ENCODE peak calls at places on chromosome 6, in eight cellular contexts. V is effector memory CD4-positive, alpha-beta T cell; Q is coronary artery; O is thoracic aorta; F is ovary; B is endodermal cell; D is adrenal gland; H is uterus. R is an unnamed sample.

GRCh38 chr6:168150551-168151444 is 71.8 kb upstream of the FRMD1 start:
- DNase-seq in F (no peak), B (peak), Q (no peak), H (peak), D (no peak), V (no peak), O (no peak), R (no peak)

GRCh38 chr6:6785163-6785521 is 196.6 kb downstream of the LY86 start:
- DNase-seq in O (no peak), B (no peak), D (peak), V (no peak), Q (no peak), F (no peak), H (no peak), R (no peak)

GRCh38 chr6:93964296-93964695 is 544.9 kb upstream of the EPHA7 start:
- DNase-seq in F (no peak), D (no peak), V (no peak), Q (no peak), H (no peak), B (no peak), O (no peak), R (no peak)

GRCh38 chr6:759729-760128 is 66.8 kb upstream of the EXOC2 start:
- DNase-seq in D (no peak), B (no peak), V (no peak), O (no peak), Q (no peak), H (no peak), F (no peak), R (no peak)

GRCh38 chr6:29483735-29484134 is 4.0 kb downstream of the MAS1L start:
- DNase-seq in B (no peak), F (no peak), H (no peak), Q (no peak), D (no peak), O (no peak), V (no peak), R (no peak)

GRCh38 chr6:5379647-5380242 is 118.4 kb downstream of the FARS2 start:
- DNase-seq in F (no peak), H (no peak), Q (no peak), V (no peak), O (no peak), D (peak), B (peak), R (peak)

GRCh38 chr6:88919032-88919431 is 44.4 kb downstream of the RNGTT start:
- DNase-seq in V (no peak), Q (no peak), D (no peak), F (no peak), H (no peak), B (no peak), O (no peak), R (no peak)

GRCh38 chr6:44431118-44431725 is 43.7 kb downstream of the CDC5L start:
- DNase-seq in B (peak), V (peak), O (no peak), D (peak), F (peak), Q (no peak), H (peak), R (peak)

GRCh38 chr6:158772851-158773371 is 46.3 kb downstream of the EZR start:
- DNase-seq in F (no peak), Q (peak), H (no peak), D (no peak), V (no peak), B (no peak), O (no peak), R (no peak)

GRCh38 chr6:39377530-39377929 is 55.0 kb upstream of the KCNK16 start:
- DNase-seq in Q (no peak), D (peak), F (peak), V (no peak), B (peak), H (peak), O (no peak), R (peak)

GRCh38 chr6:436308-437041 is 44.9 kb downstream of the IRF4 start:
- DNase-seq in Q (no peak), H (no peak), F (no peak), V (no peak), D (no peak), O (no peak), B (no peak), R (no peak)

GRCh38 chr6:14876778-14877613 is 368.9 kb upstream of the JARID2 start:
- DNase-seq in Q (no peak), D (peak), V (no peak), O (no peak), F (no peak), B (no peak), H (no peak), R (peak)

GRCh38 chr6:20916081-20916480 is 381.8 kb downstream of the CDKAL1 start:
- DNase-seq in B (no peak), H (no peak), V (no peak), O (no peak), F (no peak), D (no peak), Q (no peak), R (no peak)

GRCh38 chr6:128305228-128305627 is 215.2 kb downstream of the PTPRK start:
- DNase-seq in H (no peak), V (no peak), Q (no peak), D (no peak), F (no peak), O (no peak), B (no peak), R (no peak)

GRCh38 chr6:11315743-11316437 is 83.4 kb upstream of the NEDD9 start:
- DNase-seq in D (no peak), F (no peak), B (no peak), Q (no peak), V (no peak), H (no peak), O (no peak), R (no peak)

GRCh38 chr6:55882731-55883595 is 7.6 kb upstream of the BMP5 start:
- DNase-seq in D (peak), B (no peak), H (no peak), O (no peak), Q (no peak), F (no peak), V (no peak), R (no peak)

GRCh38 chr6:31525932-31526591 is 2.7 kb upstream of the MCCD1 start:
- DNase-seq in F (no peak), D (no peak), H (no peak), V (no peak), O (no peak), B (no peak), Q (no peak), R (no peak)

DNA sequence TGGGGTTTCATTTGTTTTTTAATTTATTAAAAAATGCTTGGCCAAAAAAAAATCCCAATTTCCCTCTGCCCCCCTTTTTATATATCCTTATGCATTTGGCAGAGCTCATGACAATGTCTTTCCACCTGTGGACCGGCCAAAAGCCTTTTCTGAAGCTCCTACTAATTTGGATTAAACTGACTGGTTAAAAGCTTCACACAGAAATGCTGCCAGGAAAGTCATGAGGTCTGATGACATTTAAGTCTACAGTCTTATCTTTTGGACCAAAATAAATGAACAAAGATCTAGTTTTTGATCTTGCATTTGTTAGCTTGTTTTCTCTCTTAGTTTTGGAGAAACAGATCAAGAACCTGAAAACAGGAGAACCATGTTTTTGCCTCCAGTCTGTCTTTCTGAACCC is 66.1 kb downstream of the TRMT11 start:
- DNase-seq in F (no peak), V (no peak), D (peak), B (no peak), Q (no peak), O (no peak), H (no peak), R (no peak)
- H3K27ac ChIP-seq in F (no peak), V (no peak), D (no peak), B (no peak), Q (no peak), O (no peak), H (peak), R (no peak)

GRCh38 chr6:36547646-36548400 is 544 bp upstream of the STK38 start:
- DNase-seq in F (no peak), Q (no peak), B (peak), D (no peak), V (no peak), O (no peak), H (peak), R (no peak)
- H3K27ac ChIP-seq in F (peak), Q (peak), B (no peak), D (peak), V (peak), O (peak), H (peak), R (no peak)

GRCh38 chr6:137847748-137848147 is 19.3 kb upstream of the TNFAIP3 start:
- DNase-seq in H (no peak), D (no peak), Q (no peak), B (no peak), F (no peak), O (no peak), V (no peak), R (no peak)

GRCh38 chr6:137845460-137845859 is 21.6 kb upstream of the TNFAIP3 start:
- DNase-seq in O (no peak), Q (no peak), D (no peak), H (no peak), V (no peak), F (no peak), B (no peak), R (no peak)

GRCh38 chr6:137846772-137847313 is 20.2 kb upstream of the TNFAIP3 start:
- DNase-seq in Q (no peak), F (no peak), D (peak), O (no peak), V (no peak), H (no peak), B (no peak), R (no peak)

GRCh38 chr6:137848672-137849071 is 18.4 kb upstream of the TNFAIP3 start:
- DNase-seq in V (no peak), B (no peak), F (no peak), O (no peak), Q (no peak), D (no peak), H (no peak), R (no peak)

GRCh38 chr6:137846274-137846673 is 20.8 kb upstream of the TNFAIP3 start:
- DNase-seq in V (no peak), Q (no peak), O (no peak), D (no peak), B (no peak), H (no peak), F (no peak), R (no peak)
- H3K27ac ChIP-seq in V (no peak), Q (no peak), O (no peak), D (no peak), B (no peak), H (no peak), F (no peak), R (no peak)

GRCh38 chr6:33822575-33823395 is 19.0 kb upstream of the MLN start:
- DNase-seq in B (peak), D (peak), V (no peak), Q (no peak), H (no peak), F (no peak), O (no peak), R (no peak)
- H3K27ac ChIP-seq in B (no peak), D (no peak), V (no peak), Q (no peak), H (no peak), F (no peak), O (no peak), R (no peak)

DNA sequence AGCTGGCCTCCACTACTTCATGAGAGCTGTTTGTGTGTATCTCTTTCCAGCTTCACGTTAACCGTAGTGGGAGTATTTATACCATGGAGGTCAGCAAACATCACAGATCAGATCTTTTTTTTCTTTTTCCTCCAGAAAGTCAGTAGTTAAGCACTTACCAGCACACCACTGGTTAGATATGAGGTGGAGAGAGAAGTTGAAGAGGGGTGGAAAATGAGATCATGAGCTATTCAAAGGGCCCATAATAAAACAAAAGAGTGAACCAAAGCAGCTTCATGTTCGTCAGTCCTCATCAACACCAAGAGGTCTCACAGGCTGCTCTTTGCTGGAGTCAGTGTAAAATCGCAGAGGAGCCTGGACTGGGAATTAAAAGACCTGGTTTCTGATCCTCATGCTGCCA is 125.1 kb upstream of the SGK1 start:
- DNase-seq in Q (no peak), D (no peak), O (no peak), B (no peak), F (no peak), V (no peak), H (no peak), R (no peak)
- H3K27ac ChIP-seq in Q (no peak), D (no peak), O (no peak), B (no peak), F (no peak), V (no peak), H (no peak), R (no peak)

DNA sequence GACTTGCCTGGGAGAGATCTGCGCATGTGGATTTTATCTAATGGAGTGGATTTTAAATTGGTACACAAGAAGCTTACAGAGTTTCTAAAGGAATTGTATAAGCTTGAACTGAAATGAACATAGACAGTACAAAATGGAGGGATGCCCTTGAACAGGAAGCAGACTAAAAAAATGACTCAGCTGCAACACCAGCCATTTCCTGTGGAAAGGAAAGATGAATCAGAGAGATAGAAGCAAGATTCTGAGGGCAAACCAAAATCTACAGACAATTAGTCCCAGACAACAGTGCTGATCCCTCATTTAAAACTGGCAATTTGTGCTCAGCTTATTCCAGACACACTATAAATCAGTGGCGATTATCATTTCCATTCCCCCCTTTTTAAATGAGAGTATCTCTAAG is 114.6 kb upstream of the TCF21 start:
- DNase-seq in V (no peak), F (no peak), O (no peak), D (no peak), Q (no peak), H (no peak), B (no peak), R (no peak)
- H3K27ac ChIP-seq in V (no peak), F (no peak), O (no peak), D (no peak), Q (no peak), H (no peak), B (no peak), R (no peak)

DNA sequence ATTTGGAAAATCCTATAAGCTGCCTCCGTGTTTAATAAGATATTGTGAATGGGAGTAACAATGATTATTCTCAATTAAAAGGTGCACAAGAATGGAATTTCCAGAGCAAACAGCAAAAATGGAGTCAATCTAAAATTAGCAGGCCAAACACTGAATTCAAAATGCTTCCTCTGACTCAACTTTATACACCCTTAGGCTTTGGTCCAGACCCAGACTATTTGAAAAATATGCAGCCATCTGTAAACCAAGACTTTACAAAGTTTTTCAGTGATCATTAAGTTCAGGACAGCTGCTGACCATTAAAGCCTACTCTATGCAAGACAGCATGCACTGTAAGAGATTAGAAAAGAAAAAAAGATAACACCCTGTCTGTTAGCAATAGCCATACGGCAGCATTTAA is 39.4 kb upstream of the CCN6 start:
- DNase-seq in Q (no peak), O (no peak), F (no peak), D (no peak), V (no peak), H (no peak), B (no peak), R (no peak)
- H3K27ac ChIP-seq in Q (peak), O (peak), F (no peak), D (no peak), V (no peak), H (peak), B (no peak), R (no peak)

GRCh38 chr6:139970591-139970991 is 596.1 kb upstream of the CITED2 start:
- DNase-seq in Q (no peak), V (no peak), F (no peak), H (no peak), O (no peak), B (no peak), D (no peak), R (no peak)
- H3K27ac ChIP-seq in Q (no peak), V (no peak), F (no peak), H (no peak), O (no peak), B (no peak), D (no peak), R (no peak)

R was measured in SK-N-MC.